ENCODE peak calls at places on chromosome 12, in ten cellular contexts. One of them, this sample, is unnamed.

GRCh38 chr12:96698521-96698920 is 208.5 kb upstream of the NEDD1 start:
- DNase-seq in A549: no peak
- DNase-seq in stomach: no peak
- DNase-seq in H1: no peak
- DNase-seq in sigmoid colon: no peak
- DNase-seq in ovary: no peak
- DNase-seq in K562: no peak
- DNase-seq in transverse colon: no peak
- DNase-seq in upper lobe of left lung: no peak
- DNase-seq in suprapubic skin: no peak
- DNase-seq in this sample: no peak

GRCh38 chr12:8953773-8954402 is 4.4 kb upstream of the M6PR start:
- DNase-seq in A549: no peak
- DNase-seq in stomach: no peak
- DNase-seq in H1: no peak
- DNase-seq in sigmoid colon: no peak
- DNase-seq in ovary: no peak
- DNase-seq in K562: no peak
- DNase-seq in transverse colon: peak
- DNase-seq in upper lobe of left lung: no peak
- DNase-seq in suprapubic skin: no peak
- DNase-seq in this sample: no peak

GRCh38 chr12:99658950-99659349 is 11.4 kb downstream of the GARIN6 start:
- DNase-seq in A549: no peak
- DNase-seq in stomach: no peak
- DNase-seq in H1: no peak
- DNase-seq in sigmoid colon: no peak
- DNase-seq in ovary: no peak
- DNase-seq in K562: no peak
- DNase-seq in transverse colon: no peak
- DNase-seq in upper lobe of left lung: no peak
- DNase-seq in suprapubic skin: no peak
- DNase-seq in this sample: no peak

GRCh38 chr12:82688035-82688501 is 1.4 kb downstream of the TMTC2 start:
- DNase-seq in A549: peak
- DNase-seq in stomach: no peak
- DNase-seq in H1: no peak
- DNase-seq in sigmoid colon: no peak
- DNase-seq in ovary: no peak
- DNase-seq in K562: no peak
- DNase-seq in transverse colon: no peak
- DNase-seq in upper lobe of left lung: no peak
- DNase-seq in suprapubic skin: no peak
- DNase-seq in this sample: no peak

GRCh38 chr12:2337031-2338010 is 284.5 kb downstream of the CACNA1C start:
- DNase-seq in A549: no peak
- DNase-seq in stomach: no peak
- DNase-seq in H1: no peak
- DNase-seq in sigmoid colon: no peak
- DNase-seq in ovary: no peak
- DNase-seq in K562: no peak
- DNase-seq in transverse colon: no peak
- DNase-seq in upper lobe of left lung: no peak
- DNase-seq in suprapubic skin: no peak
- DNase-seq in this sample: no peak

GRCh38 chr12:83168756-83169155 is 482.1 kb downstream of the TMTC2 start:
- DNase-seq in A549: no peak
- DNase-seq in stomach: no peak
- DNase-seq in H1: no peak
- DNase-seq in sigmoid colon: no peak
- DNase-seq in ovary: no peak
- DNase-seq in K562: no peak
- DNase-seq in transverse colon: no peak
- DNase-seq in upper lobe of left lung: no peak
- DNase-seq in suprapubic skin: no peak
- DNase-seq in this sample: no peak

GRCh38 chr12:24554612-24555300 is 394.1 kb downstream of the BCAT1 start:
- DNase-seq in A549: no peak
- DNase-seq in stomach: no peak
- DNase-seq in H1: no peak
- DNase-seq in sigmoid colon: no peak
- DNase-seq in ovary: no peak
- DNase-seq in K562: no peak
- DNase-seq in transverse colon: no peak
- DNase-seq in upper lobe of left lung: no peak
- DNase-seq in suprapubic skin: no peak
- DNase-seq in this sample: no peak

GRCh38 chr12:104638218-104638617 is 181.5 kb downstream of the CHST11 start:
- DNase-seq in A549: no peak
- DNase-seq in stomach: no peak
- DNase-seq in H1: no peak
- DNase-seq in sigmoid colon: no peak
- DNase-seq in ovary: no peak
- DNase-seq in K562: no peak
- DNase-seq in transverse colon: no peak
- DNase-seq in upper lobe of left lung: no peak
- DNase-seq in suprapubic skin: no peak
- DNase-seq in this sample: no peak

DNA sequence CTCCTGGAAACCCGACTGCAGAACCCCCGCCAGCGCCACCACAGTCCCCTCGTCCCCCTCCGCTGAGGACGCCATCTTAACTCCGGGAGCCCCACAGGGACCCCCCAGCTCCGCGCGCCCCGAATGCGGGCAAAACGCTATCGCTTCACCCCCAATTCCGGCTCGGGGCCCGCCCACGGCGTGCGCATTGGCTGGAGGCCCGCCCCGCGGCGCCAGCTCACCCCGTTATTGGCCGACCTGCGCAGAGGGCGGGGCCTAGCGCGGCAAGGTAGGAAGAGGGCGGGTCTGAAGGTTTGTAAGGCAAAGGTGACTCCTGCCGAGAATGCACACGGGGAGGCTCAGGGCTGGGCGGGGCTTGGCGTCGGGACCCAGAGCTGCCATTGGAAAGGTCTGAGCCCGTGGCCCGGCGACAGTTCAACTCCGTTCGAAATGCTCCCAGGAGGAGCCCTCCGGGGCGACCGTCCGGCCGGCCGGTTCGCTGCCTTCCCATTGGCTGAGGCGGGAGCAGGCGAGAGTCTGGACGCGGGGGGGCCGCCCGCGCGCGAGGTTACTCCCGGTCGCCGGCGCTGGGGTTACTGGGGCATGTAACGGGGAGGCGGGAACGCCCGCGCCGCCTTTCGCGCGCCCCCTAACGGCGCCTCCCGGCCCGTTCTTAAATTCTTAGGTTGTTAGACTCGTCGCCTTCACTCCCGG is at the start of gene LPCAT3:
- DNase-seq in A549: peak
- DNase-seq in stomach: peak
- DNase-seq in H1: peak
- DNase-seq in sigmoid colon: peak
- DNase-seq in ovary: peak
- DNase-seq in K562: peak
- DNase-seq in transverse colon: peak
- DNase-seq in upper lobe of left lung: peak
- DNase-seq in suprapubic skin: peak
- DNase-seq in this sample: peak
- TF ChIP-seq POLR2A in A549: peak
- TF ChIP-seq POLR2A in stomach: no peak
- TF ChIP-seq POLR2A in H1: peak
- TF ChIP-seq POLR2A in sigmoid colon: peak
- TF ChIP-seq POLR2A in ovary: peak
- TF ChIP-seq POLR2A in K562: peak
- TF ChIP-seq POLR2A in transverse colon: peak
- TF ChIP-seq POLR2A in upper lobe of left lung: peak
- TF ChIP-seq POLR2A in suprapubic skin: peak
- TF ChIP-seq POLR2A in this sample: no peak

GRCh38 chr12:64466178-64466577 is 14.3 kb downstream of the TBK1 start:
- DNase-seq in A549: no peak
- DNase-seq in stomach: no peak
- DNase-seq in H1: no peak
- DNase-seq in sigmoid colon: no peak
- DNase-seq in ovary: no peak
- DNase-seq in K562: no peak
- DNase-seq in transverse colon: no peak
- DNase-seq in upper lobe of left lung: no peak
- DNase-seq in suprapubic skin: no peak
- DNase-seq in this sample: no peak

GRCh38 chr12:64457466-64457865 is 5.5 kb downstream of the TBK1 start:
- DNase-seq in A549: no peak
- DNase-seq in stomach: no peak
- DNase-seq in H1: no peak
- DNase-seq in sigmoid colon: no peak
- DNase-seq in ovary: no peak
- DNase-seq in K562: no peak
- DNase-seq in transverse colon: no peak
- DNase-seq in upper lobe of left lung: no peak
- DNase-seq in suprapubic skin: no peak
- DNase-seq in this sample: no peak

GRCh38 chr12:64459388-64460024 is 7.6 kb downstream of the TBK1 start:
- DNase-seq in A549: no peak
- DNase-seq in stomach: no peak
- DNase-seq in H1: no peak
- DNase-seq in sigmoid colon: no peak
- DNase-seq in ovary: no peak
- DNase-seq in K562: no peak
- DNase-seq in transverse colon: no peak
- DNase-seq in upper lobe of left lung: no peak
- DNase-seq in suprapubic skin: no peak
- DNase-seq in this sample: no peak

GRCh38 chr12:64457923-64458322 is 6.0 kb downstream of the TBK1 start:
- DNase-seq in A549: no peak
- DNase-seq in stomach: no peak
- DNase-seq in H1: no peak
- DNase-seq in sigmoid colon: no peak
- DNase-seq in ovary: no peak
- DNase-seq in K562: no peak
- DNase-seq in transverse colon: no peak
- DNase-seq in upper lobe of left lung: no peak
- DNase-seq in suprapubic skin: no peak
- DNase-seq in this sample: no peak

DNA sequence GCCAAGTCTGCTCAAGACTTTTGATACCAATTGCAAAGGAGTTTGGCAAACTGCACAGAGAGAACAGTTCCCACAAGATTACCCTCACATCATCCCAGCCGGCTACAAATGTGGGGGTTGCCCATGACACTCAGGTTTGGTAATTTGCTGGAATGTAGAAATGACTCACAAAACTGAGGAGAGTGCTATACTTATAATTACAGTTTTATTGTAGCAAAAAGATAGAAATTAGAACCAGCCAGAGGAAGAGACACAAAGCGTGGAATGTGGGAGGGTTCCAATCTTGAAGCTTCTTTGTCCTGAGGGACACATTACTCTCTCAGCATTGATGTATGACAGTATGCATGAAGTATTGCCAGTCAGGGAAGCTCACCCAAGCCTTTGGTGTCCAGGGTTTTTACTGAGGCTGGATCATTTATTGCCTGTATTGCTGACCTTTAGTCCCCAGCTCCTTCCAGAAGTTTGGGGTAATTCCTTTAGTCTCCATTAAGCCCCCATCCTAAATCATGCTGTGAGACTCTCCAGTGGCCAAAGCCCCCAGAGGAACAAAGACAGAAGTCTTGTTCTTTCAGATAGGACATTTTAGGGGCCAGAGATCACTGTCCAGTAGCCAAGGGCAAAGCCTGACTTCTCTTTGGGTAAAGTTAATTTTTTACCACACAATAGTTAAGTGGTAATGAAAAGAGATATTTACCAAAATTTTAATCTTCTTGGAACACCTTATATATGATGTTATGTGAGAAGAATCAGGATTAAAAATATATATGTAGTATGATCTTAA is 9.9 kb downstream of the TBK1 start:
- DNase-seq in A549: no peak
- DNase-seq in stomach: no peak
- DNase-seq in H1: no peak
- DNase-seq in sigmoid colon: no peak
- DNase-seq in ovary: no peak
- DNase-seq in K562: no peak
- DNase-seq in transverse colon: no peak
- DNase-seq in upper lobe of left lung: no peak
- DNase-seq in suprapubic skin: no peak
- DNase-seq in this sample: no peak
- TF ChIP-seq EP300 in A549: no peak
- TF ChIP-seq EP300 in stomach: no peak
- TF ChIP-seq EP300 in H1: no peak
- TF ChIP-seq EP300 in sigmoid colon: no peak
- TF ChIP-seq EP300 in ovary: no peak
- TF ChIP-seq EP300 in K562: no peak
- TF ChIP-seq EP300 in transverse colon: no peak
- TF ChIP-seq EP300 in upper lobe of left lung: no peak
- TF ChIP-seq EP300 in suprapubic skin: no peak
- TF ChIP-seq EP300 in this sample: no peak

GRCh38 chr12:28130234-28130624 is 60.0 kb upstream of the CCDC91 start:
- DNase-seq in A549: no peak
- DNase-seq in stomach: no peak
- DNase-seq in H1: no peak
- DNase-seq in sigmoid colon: no peak
- DNase-seq in ovary: no peak
- DNase-seq in K562: no peak
- DNase-seq in transverse colon: no peak
- DNase-seq in upper lobe of left lung: no peak
- DNase-seq in suprapubic skin: no peak
- DNase-seq in this sample: no peak

GRCh38 chr12:28129031-28129430 is 61.2 kb upstream of the CCDC91 start:
- DNase-seq in A549: no peak
- DNase-seq in stomach: no peak
- DNase-seq in H1: no peak
- DNase-seq in sigmoid colon: no peak
- DNase-seq in ovary: no peak
- DNase-seq in K562: no peak
- DNase-seq in transverse colon: no peak
- DNase-seq in upper lobe of left lung: no peak
- DNase-seq in suprapubic skin: no peak
- DNase-seq in this sample: no peak

GRCh38 chr12:28130625-28131598 is 59.3 kb upstream of the CCDC91 start:
- DNase-seq in A549: peak
- DNase-seq in stomach: no peak
- DNase-seq in H1: no peak
- DNase-seq in sigmoid colon: peak
- DNase-seq in ovary: peak
- DNase-seq in K562: peak
- DNase-seq in transverse colon: no peak
- DNase-seq in upper lobe of left lung: no peak
- DNase-seq in suprapubic skin: no peak
- DNase-seq in this sample: no peak

GRCh38 chr12:28122756-28123155 is 67.5 kb upstream of the CCDC91 start:
- DNase-seq in A549: no peak
- DNase-seq in stomach: no peak
- DNase-seq in H1: no peak
- DNase-seq in sigmoid colon: no peak
- DNase-seq in ovary: no peak
- DNase-seq in K562: no peak
- DNase-seq in transverse colon: no peak
- DNase-seq in upper lobe of left lung: no peak
- DNase-seq in suprapubic skin: no peak
- DNase-seq in this sample: no peak

GRCh38 chr12:28127455-28127854 is 62.8 kb upstream of the CCDC91 start:
- DNase-seq in A549: no peak
- DNase-seq in stomach: no peak
- DNase-seq in H1: no peak
- DNase-seq in sigmoid colon: no peak
- DNase-seq in ovary: no peak
- DNase-seq in K562: no peak
- DNase-seq in transverse colon: no peak
- DNase-seq in upper lobe of left lung: no peak
- DNase-seq in suprapubic skin: no peak
- DNase-seq in this sample: no peak
- H3K27ac ChIP-seq in A549: no peak
- H3K27ac ChIP-seq in stomach: no peak
- H3K27ac ChIP-seq in H1: no peak
- H3K27ac ChIP-seq in sigmoid colon: no peak
- H3K27ac ChIP-seq in ovary: no peak
- H3K27ac ChIP-seq in K562: no peak
- H3K27ac ChIP-seq in transverse colon: no peak
- H3K27ac ChIP-seq in upper lobe of left lung: no peak
- H3K27ac ChIP-seq in suprapubic skin: no peak
- H3K27ac ChIP-seq in this sample: no peak

GRCh38 chr12:120529641-120530314 is 820 bp upstream of the COQ5 start:
- DNase-seq in A549: peak
- DNase-seq in stomach: peak
- DNase-seq in H1: no peak
- DNase-seq in sigmoid colon: no peak
- DNase-seq in ovary: no peak
- DNase-seq in K562: no peak
- DNase-seq in transverse colon: peak
- DNase-seq in upper lobe of left lung: no peak
- DNase-seq in suprapubic skin: no peak
- DNase-seq in this sample: no peak
- TF ChIP-seq POLR2A in A549: no peak
- TF ChIP-seq POLR2A in stomach: no peak
- TF ChIP-seq POLR2A in H1: no peak
- TF ChIP-seq POLR2A in sigmoid colon: no peak
- TF ChIP-seq POLR2A in ovary: no peak
- TF ChIP-seq POLR2A in K562: no peak
- TF ChIP-seq POLR2A in transverse colon: peak
- TF ChIP-seq POLR2A in upper lobe of left lung: no peak
- TF ChIP-seq POLR2A in suprapubic skin: no peak
- TF ChIP-seq POLR2A in this sample: no peak

This sample was measured in tibial nerve.